ENCODE peak calls at places on chromosomes 7 and 10, in eight cellular contexts. E is sigmoid colon; H is transverse colon; Z is uterus; X is left ventricle myocardium inferior; C is colonic mucosa; T is naive thymus-derived CD4-positive, alpha-beta T cell; F is tibial artery. K is an unnamed sample.

GRCh38 chr7:31734456-31734855 is 47.4 kb downstream of the PPP1R17 start:
- DNase-seq in H (no peak), T (no peak), Z (no peak), E (no peak), X (no peak), C (no peak), F (no peak), K (no peak)

GRCh38 chr7:115941703-115942268 is 88.8 kb downstream of the TFEC start:
- DNase-seq in T (no peak), X (no peak), H (no peak), C (no peak), E (no peak), Z (no peak), F (no peak), K (no peak)

GRCh38 chr10:129421399-129421798 is 45.6 kb upstream of the MGMT start:
- DNase-seq in X (no peak), Z (no peak), E (no peak), C (peak; percentile 5), T (no peak), F (no peak), H (no peak), K (no peak)

GRCh38 chr7:104980969-104981670 is 32.9 kb upstream of the KMT2E start:
- DNase-seq in H (no peak), C (no peak), F (no peak), Z (no peak), X (no peak), T (no peak), E (no peak), K (no peak)

GRCh38 chr10:55410415-55410885 is 609.4 kb upstream of the PCDH15 start:
- DNase-seq in T (no peak), H (peak; percentile 10), E (no peak), F (no peak), X (peak; percentile 36), Z (peak; percentile 21), C (peak; percentile 29), K (no peak)

GRCh38 chr7:18037609-18038008 is 10.0 kb upstream of the PRPS1L1 start:
- DNase-seq in Z (no peak), T (no peak), X (no peak), H (no peak), E (no peak), C (no peak), F (no peak), K (no peak)

GRCh38 chr10:58399410-58399809 is 14.2 kb downstream of the TFAM start:
- DNase-seq in T (no peak), Z (no peak), C (no peak), X (no peak), F (no peak), H (no peak), E (no peak), K (no peak)

GRCh38 chr10:48514916-48515315 is 90.0 kb downstream of the ARHGAP22 start:
- DNase-seq in E (no peak), F (no peak), T (no peak), X (no peak), C (no peak), H (no peak), Z (no peak), K (no peak)

GRCh38 chr10:1517684-1518083 is 219.6 kb downstream of the ADARB2 start:
- DNase-seq in H (no peak), Z (no peak), F (no peak), C (no peak), X (no peak), T (no peak), E (no peak), K (no peak)

GRCh38 chr7:141071855-141072547 is 1.9 kb upstream of the TMEM178B start:
- DNase-seq in Z (no peak), F (no peak), X (no peak), H (no peak), C (no peak), E (no peak), T (no peak), K (no peak)

GRCh38 chr10:126905776-126906703 is 812 bp downstream of the DOCK1 start:
- DNase-seq in C (peak; percentile 42), H (peak; percentile 26), Z (no peak), F (no peak), E (peak; percentile 73), T (no peak), X (peak; percentile 41), K (no peak)

GRCh38 chr7:156635529-156636385 is 4.8 kb upstream of the RNF32 start:
- DNase-seq in C (no peak), T (no peak), H (no peak), X (no peak), Z (no peak), E (no peak), F (no peak), K (no peak)

DNA sequence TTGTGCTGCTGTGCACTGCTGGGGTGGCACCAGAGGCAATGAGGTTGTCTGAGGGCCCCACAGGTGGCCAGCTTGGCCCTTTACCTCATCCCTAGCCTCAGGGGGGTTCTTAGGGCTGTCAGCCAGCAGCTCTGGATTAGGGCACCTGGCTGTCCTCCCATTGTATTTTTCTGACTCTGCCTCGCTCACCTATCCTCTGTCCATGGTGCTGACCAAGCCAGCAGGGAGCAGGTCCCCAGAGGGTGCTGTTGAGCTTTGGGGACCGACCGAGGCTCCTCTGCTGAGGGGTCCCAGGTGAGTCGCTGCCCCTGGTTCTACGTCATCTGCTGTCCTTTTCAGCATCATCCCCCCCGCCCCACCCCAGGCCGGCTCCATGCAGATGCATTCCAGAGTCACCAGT is 32.1 kb upstream of the ZNF735 start:
- DNase-seq in F (no peak), C (no peak), H (no peak), Z (no peak), X (no peak), E (no peak), T (no peak), K (no peak)
- H3K9me3 ChIP-seq in F (peaks cover 9% of the 10 kb centered on the region), C (no peaks in the 10 kb centered on the region), H (peaks cover 3% of the 10 kb centered on the region), Z (no peaks in the 10 kb centered on the region), X (peaks cover 16% of the 10 kb centered on the region), E (no peaks in the 10 kb centered on the region), T (no peaks in the 10 kb centered on the region), K (no peaks in the 10 kb centered on the region)

GRCh38 chr7:57403601-57404342 is 46.2 kb upstream of the ZNF716 start:
- DNase-seq in H (no peak), X (peak; percentile 88), T (no peak), C (no peak), F (peak; percentile 62), Z (no peak), E (no peak), K (no peak)

GRCh38 chr7:57398548-57398947 is 51.4 kb upstream of the ZNF716 start:
- DNase-seq in Z (no peak), H (no peak), E (no peak), T (no peak), F (no peak), C (no peak), X (no peak), K (no peak)

GRCh38 chr7:57399251-57399940 is 50.6 kb upstream of the ZNF716 start:
- DNase-seq in T (no peak), E (no peak), H (no peak), F (no peak), C (no peak), Z (no peak), X (no peak), K (no peak)

GRCh38 chr7:57399972-57400371 is 50.0 kb upstream of the ZNF716 start:
- DNase-seq in C (no peak), T (no peak), H (no peak), F (no peak), Z (no peak), X (no peak), E (no peak), K (no peak)

DNA sequence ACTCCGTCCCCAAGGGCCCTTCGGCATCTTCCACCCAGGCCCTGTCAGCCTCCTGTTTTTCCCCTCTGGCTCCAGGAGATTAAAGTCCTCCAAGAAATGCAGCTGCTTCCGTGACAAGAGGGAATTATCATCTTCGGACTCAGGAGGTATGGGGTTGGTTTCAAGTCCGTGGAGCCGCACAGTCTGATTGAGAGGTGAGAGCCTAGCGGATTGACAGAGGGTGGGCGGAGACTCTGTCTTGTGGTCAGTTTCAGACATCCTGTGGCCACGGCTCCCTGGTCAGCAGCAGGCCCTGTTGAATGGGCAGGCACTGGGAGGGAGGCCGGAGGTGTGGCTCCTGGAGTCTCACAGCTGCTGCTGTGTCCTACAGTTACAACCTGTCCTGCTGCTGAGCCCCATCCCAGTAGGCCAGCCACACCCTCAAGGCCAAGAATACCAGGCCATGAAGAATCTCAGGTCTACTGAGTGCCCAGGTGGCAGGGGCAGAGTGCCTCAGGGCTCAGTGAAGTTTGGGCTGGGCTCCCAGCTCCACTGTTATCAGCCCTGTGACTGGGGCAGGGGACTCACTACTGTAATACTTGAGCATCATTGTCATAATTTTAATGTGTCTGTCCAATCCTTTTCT is 49.3 kb upstream of the ZNF716 start:
- DNase-seq in Z (no peak), C (no peak), T (no peak), E (no peak), H (no peak), X (no peak), F (no peak), K (no peak)
- H3K9me3 ChIP-seq in Z (peaks cover 3% of the 10 kb centered on the region), C (no peaks in the 10 kb centered on the region), T (no peaks in the 10 kb centered on the region), E (no peaks in the 10 kb centered on the region), H (peaks cover 8% of the 10 kb centered on the region), X (peaks cover 17% of the 10 kb centered on the region), F (peaks cover 32% of the 10 kb centered on the region), K (peaks cover 2% of the 10 kb centered on the region)

DNA sequence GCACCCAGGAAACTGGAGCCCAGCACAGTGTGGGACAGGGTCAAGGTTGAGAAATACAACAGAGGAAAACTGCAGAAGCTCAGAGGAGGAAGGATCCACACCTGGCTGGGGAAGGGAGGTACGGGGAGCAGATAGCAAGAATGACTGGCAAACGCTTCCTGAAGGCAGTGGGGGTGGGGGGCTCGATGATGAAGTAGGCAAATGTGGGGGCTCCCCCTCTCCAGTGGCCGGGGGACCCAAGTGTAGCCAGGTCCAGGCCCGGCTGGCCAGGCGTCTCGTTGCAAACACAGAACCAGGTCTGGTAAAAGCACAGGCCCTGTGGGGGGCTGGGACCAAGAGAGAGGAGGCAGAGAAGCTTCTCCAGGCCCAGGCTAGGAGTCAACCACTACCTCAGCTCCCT is 7.7 kb downstream of the CHST15 start:
- DNase-seq in T (no peak), C (no peak), Z (no peak), E (peak; percentile 66), F (no peak), X (no peak), H (no peak), K (no peak)
- H3K9me3 ChIP-seq in T (no peaks in the 10 kb centered on the region), C (no peaks in the 10 kb centered on the region), Z (no peaks in the 10 kb centered on the region), E (no peaks in the 10 kb centered on the region), F (no peaks in the 10 kb centered on the region), X (no peaks in the 10 kb centered on the region), H (no peaks in the 10 kb centered on the region), K (no peaks in the 10 kb centered on the region)

DNA sequence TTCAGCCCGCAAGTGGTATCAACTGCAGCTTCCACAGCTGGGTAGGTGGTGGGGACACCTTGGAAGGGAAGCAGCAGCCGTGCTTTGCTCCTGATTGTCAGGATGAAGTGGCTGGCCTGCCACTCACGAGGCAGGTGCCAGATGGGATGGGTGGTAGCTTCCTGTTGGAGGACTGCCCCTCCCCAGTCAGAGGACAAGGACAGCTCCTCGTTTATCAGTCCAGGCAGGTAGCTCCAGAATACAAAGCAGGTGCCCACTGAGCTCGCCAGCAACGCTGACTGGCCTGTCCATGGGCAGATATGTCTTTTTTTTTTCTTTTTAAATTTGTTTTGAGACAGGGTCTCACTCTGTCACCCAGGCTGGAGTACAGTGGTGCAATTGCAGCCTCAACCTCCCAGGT is 431.3 kb downstream of the GALNT17 start:
- DNase-seq in T (no peak), C (no peak), X (no peak), E (no peak), F (peak; percentile 20), H (no peak), Z (no peak), K (no peak)
- H3K9me3 ChIP-seq in T (no peaks in the 10 kb centered on the region), C (no peaks in the 10 kb centered on the region), X (no peaks in the 10 kb centered on the region), E (no peaks in the 10 kb centered on the region), F (no peaks in the 10 kb centered on the region), H (no peaks in the 10 kb centered on the region), Z (no peaks in the 10 kb centered on the region), K (no peaks in the 10 kb centered on the region)